ENCODE peak calls at places on chromosome 20, in nine cellular contexts. Z is upper lobe of left lung, H is tibial artery, D is cardiac muscle cell, M is A549, W is SK-N-SH, B is prostate gland, E is psoas muscle, X is GM23338. P is an unnamed sample. For H3K4me1, the result is how much of the 10 kb centered on the place peaks cover.

GRCh38 chr20:48759631-48760245 is 68.1 kb downstream of the PREX1 start:
- DNase-seq in Z (no peak), H (no peak), D (no peak), M (no peak), W (no peak), B (no peak), E (no peak), X (no peak), P (no peak)

GRCh38 chr20:35719717-35720116 is 20.5 kb downstream of the ROMO1 start:
- DNase-seq in Z (no peak), H (no peak), D (no peak), M (no peak), W (no peak), B (no peak), E (no peak), X (no peak), P (no peak)

GRCh38 chr20:3846378-3846739 is 275 bp upstream of the MAVS start:
- DNase-seq in Z (no peak), H (no peak), D (no peak), M (no peak), W (no peak), B (no peak), E (no peak), X (no peak), P (no peak)

GRCh38 chr20:24838551-24839530 is 110.2 kb upstream of the CST7 start:
- DNase-seq in Z (no peak), H (no peak), D (no peak), M (no peak), W (no peak), B (no peak), E (no peak), X (no peak), P (no peak)

GRCh38 chr20:14860410-14860814 is 523.0 kb upstream of the FLRT3 start:
- DNase-seq in Z (no peak), H (no peak), D (peak), M (peak), W (no peak), B (no peak), E (no peak), X (peak), P (peak)

GRCh38 chr20:23132293-23132929 is 46.3 kb upstream of the CD93 start:
- DNase-seq in Z (no peak), H (peak), D (no peak), M (no peak), W (no peak), B (no peak), E (no peak), X (no peak), P (no peak)

GRCh38 chr20:48070961-48071645 is 285.8 kb upstream of the SULF2 start:
- DNase-seq in Z (no peak), H (no peak), D (no peak), M (no peak), W (no peak), B (no peak), E (no peak), X (no peak), P (no peak)

GRCh38 chr20:507933-508332 is 35.7 kb downstream of the CSNK2A1 start:
- DNase-seq in Z (no peak), H (no peak), D (no peak), M (no peak), W (no peak), B (no peak), E (no peak), X (no peak), P (no peak)

GRCh38 chr20:47125553-47126373 is 230.7 kb downstream of the ZMYND8 start:
- DNase-seq in Z (no peak), H (no peak), D (peak), M (no peak), W (no peak), B (peak), E (no peak), X (peak), P (no peak)

GRCh38 chr20:47360489-47361267 is 4.2 kb upstream of the ZMYND8 start:
- DNase-seq in Z (peak), H (peak), D (peak), M (peak), W (peak), B (peak), E (peak), X (peak), P (peak)

GRCh38 chr20:58822175-58822574 is 28.5 kb downstream of the GNAS-AS1 start:
- DNase-seq in Z (no peak), H (no peak), D (peak), M (no peak), W (no peak), B (no peak), E (no peak), X (peak), P (no peak)

GRCh38 chr20:59438201-59438600 is 137.8 kb downstream of the EDN3 start:
- DNase-seq in Z (no peak), H (no peak), D (no peak), M (no peak), W (no peak), B (no peak), E (no peak), X (no peak), P (peak)

GRCh38 chr20:42173440-42173839 is 555.3 kb upstream of the CHD6 start:
- DNase-seq in Z (no peak), H (no peak), D (no peak), M (no peak), W (peak), B (no peak), E (no peak), X (no peak), P (no peak)

GRCh38 chr20:50891138-50891537 is 40.1 kb downstream of the ADNP start:
- DNase-seq in Z (no peak), H (no peak), D (no peak), M (no peak), W (no peak), B (no peak), E (no peak), X (no peak), P (no peak)

GRCh38 chr20:61100489-61100888 is 151.6 kb upstream of the CDH4 start:
- DNase-seq in Z (peak), H (no peak), D (no peak), M (no peak), W (no peak), B (no peak), E (no peak), X (no peak), P (no peak)

GRCh38 chr20:15205023-15205422 is 867.6 kb upstream of the FLRT3 start:
- DNase-seq in Z (no peak), H (no peak), D (no peak), M (no peak), W (no peak), B (no peak), E (no peak), X (no peak), P (no peak)

GRCh38 chr20:47576516-47577033 is 74.9 kb downstream of the NCOA3 start:
- DNase-seq in Z (no peak), H (peak), D (peak), M (peak), W (peak), B (peak), E (no peak), X (peak), P (peak)

GRCh38 chr20:15163632-15164031 is 826.2 kb upstream of the FLRT3 start:
- DNase-seq in Z (no peak), H (no peak), D (no peak), M (no peak), W (no peak), B (no peak), E (no peak), X (no peak), P (no peak)

GRCh38 chr20:39993737-39994136 is 695.3 kb downstream of the MAFB start:
- DNase-seq in Z (no peak), H (no peak), D (peak), M (no peak), W (no peak), B (no peak), E (no peak), X (no peak), P (peak)

GRCh38 chr20:3239867-3240775 is 1.1 kb upstream of the SLC4A11 start:
- DNase-seq in Z (peak), H (no peak), D (no peak), M (no peak), W (no peak), B (no peak), E (no peak), X (peak), P (no peak)

GRCh38 chr20:16290358-16290757 is 282.9 kb downstream of the KIF16B start:
- DNase-seq in Z (no peak), H (no peak), D (no peak), M (no peak), W (no peak), B (no peak), E (no peak), X (no peak), P (no peak)

GRCh38 chr20:391041-391711 is 10.6 kb downstream of the TRIB3 start:
- DNase-seq in Z (peak), H (no peak), D (no peak), M (no peak), W (no peak), B (no peak), E (no peak), X (no peak), P (no peak)

GRCh38 chr20:29497261-29497671 is 1760.2 kb upstream of the DEFB115 start:
- DNase-seq in Z (peak), H (peak), D (no peak), M (no peak), W (peak), B (peak), E (no peak), X (no peak), P (peak)

GRCh38 chr20:18465536-18466200 is 1.2 kb downstream of the DZANK1 start:
- DNase-seq in Z (no peak), H (no peak), D (no peak), M (peak), W (no peak), B (no peak), E (no peak), X (no peak), P (no peak)

GRCh38 chr20:51978081-51978501 is 175.8 kb upstream of the SALL4 start:
- DNase-seq in Z (no peak), H (no peak), D (no peak), M (no peak), W (no peak), B (no peak), E (no peak), X (no peak), P (no peak)

GRCh38 chr20:3390759-3391500 is 16.5 kb downstream of the DNAAF9 start:
- DNase-seq in Z (no peak), H (no peak), D (no peak), M (no peak), W (no peak), B (no peak), E (no peak), X (no peak), P (no peak)

GRCh38 chr20:38726849-38727601 is 2.7 kb downstream of the SLC32A1 start:
- DNase-seq in Z (peak), H (no peak), D (peak), M (no peak), W (peak), B (no peak), E (no peak), X (peak), P (peak)

GRCh38 chr20:33647603-33648395 is 14.3 kb upstream of the C20orf144 start:
- DNase-seq in Z (no peak), H (peak), D (no peak), M (no peak), W (no peak), B (peak), E (no peak), X (no peak), P (no peak)

GRCh38 chr20:25437153-25437581 is 29.7 kb downstream of the GINS1 start:
- DNase-seq in Z (no peak), H (no peak), D (peak), M (no peak), W (no peak), B (no peak), E (no peak), X (peak), P (no peak)

GRCh38 chr20:47821481-47822100 is 36.3 kb upstream of the SULF2 start:
- DNase-seq in Z (no peak), H (no peak), D (no peak), M (peak), W (no peak), B (no peak), E (no peak), X (no peak), P (no peak)

GRCh38 chr20:20897922-20898321 is 185.5 kb upstream of the RALGAPA2 start:
- DNase-seq in Z (no peak), H (no peak), D (no peak), M (no peak), W (no peak), B (no peak), E (no peak), X (peak), P (no peak)

GRCh38 chr20:57225197-57225733 is 41.2 kb downstream of the BMP7 start:
- DNase-seq in Z (no peak), H (no peak), D (no peak), M (no peak), W (no peak), B (no peak), E (no peak), X (no peak), P (no peak)

GRCh38 chr20:57092112-57092899 is 174.1 kb downstream of the BMP7 start:
- DNase-seq in Z (peak), H (no peak), D (peak), M (peak), W (peak), B (peak), E (peak), X (peak), P (peak)

GRCh38 chr20:16940701-16941100 is 192.5 kb downstream of the OTOR start:
- DNase-seq in Z (no peak), H (no peak), D (no peak), M (no peak), W (no peak), B (no peak), E (no peak), X (peak), P (no peak)

GRCh38 chr20:24479595-24479994 is 10.2 kb downstream of the SYNDIG1 start:
- DNase-seq in Z (no peak), H (no peak), D (no peak), M (no peak), W (no peak), B (no peak), E (no peak), X (peak), P (no peak)

GRCh38 chr20:11270566-11270965 is 596.8 kb upstream of the JAG1 start:
- DNase-seq in Z (no peak), H (no peak), D (peak), M (no peak), W (no peak), B (no peak), E (no peak), X (peak), P (no peak)

GRCh38 chr20:32893878-32894483 is 35.3 kb downstream of the EFCAB8 start:
- DNase-seq in Z (peak), H (no peak), D (peak), M (peak), W (peak), B (no peak), E (no peak), X (peak), P (peak)

GRCh38 chr20:52999040-52999439 is 26.9 kb downstream of the TSHZ2 start:
- DNase-seq in Z (no peak), H (no peak), D (no peak), M (no peak), W (no peak), B (no peak), E (no peak), X (no peak), P (no peak)

GRCh38 chr20:7497985-7498384 is 442.3 kb downstream of the HAO1 start:
- DNase-seq in Z (no peak), H (no peak), D (no peak), M (no peak), W (no peak), B (no peak), E (no peak), X (no peak), P (no peak)

GRCh38 chr20:44651507-44652373 is at the start of gene ADA:
- DNase-seq in Z (peak), H (peak), D (peak), M (peak), W (peak), B (peak), E (peak), X (peak), P (peak)
- TF ChIP-seq CTCF in Z (peak), H (no peak), D (peak), M (no peak), W (no peak), B (no peak), E (no peak), X (no peak), P (no peak)

GRCh38 chr20:36860339-36860738 is 15.6 kb upstream of the TLDC2 start:
- DNase-seq in Z (no peak), H (no peak), D (no peak), M (no peak), W (no peak), B (no peak), E (no peak), X (no peak), P (no peak)
- H3K4me1 ChIP-seq in Z (half or more), H (under half), D (under half), M (under half), W (under half), B (under half), E (under half), X (under half), P (under half)

DNA sequence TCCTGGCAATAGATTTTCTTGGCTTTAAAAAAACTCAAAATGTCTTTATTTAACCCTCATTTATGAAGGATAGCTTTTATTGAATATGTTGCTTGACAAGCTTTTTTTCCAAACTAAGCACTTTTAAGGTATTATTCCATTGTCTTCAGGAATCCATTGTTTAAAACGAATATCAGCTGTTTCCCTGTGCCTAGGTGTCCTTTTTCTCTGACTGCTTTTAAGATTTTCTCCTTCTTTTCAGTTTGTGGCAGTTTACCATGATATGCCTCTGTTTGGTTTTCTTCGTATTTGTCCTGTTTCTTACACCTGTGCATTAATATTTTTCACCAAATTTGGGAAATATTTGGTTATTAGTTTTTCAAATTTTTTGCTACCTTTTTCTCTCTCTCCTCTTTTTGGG is 68.4 kb downstream of the YTHDF1 start:
- DNase-seq in Z (no peak), H (no peak), D (no peak), M (no peak), W (no peak), B (no peak), E (no peak), X (no peak), P (no peak)
- H3K4me3 ChIP-seq in Z (no peak), H (no peak), D (no peak), M (no peak), W (no peak), B (no peak), E (no peak), X (no peak), P (no peak)

GRCh38 chr20:54061106-54061881 is 9.1 kb downstream of the BCAS1 start:
- DNase-seq in Z (no peak), H (no peak), D (no peak), M (no peak), W (no peak), B (no peak), E (no peak), X (no peak), P (no peak)

GRCh38 chr20:54064939-54065338 is 5.5 kb downstream of the BCAS1 start:
- DNase-seq in Z (no peak), H (no peak), D (no peak), M (no peak), W (no peak), B (no peak), E (no peak), X (no peak), P (no peak)

GRCh38 chr20:54063998-54064676 is 6.3 kb downstream of the BCAS1 start:
- DNase-seq in Z (peak), H (no peak), D (no peak), M (no peak), W (no peak), B (no peak), E (no peak), X (no peak), P (no peak)

GRCh38 chr20:54063580-54063979 is 6.8 kb downstream of the BCAS1 start:
- DNase-seq in Z (no peak), H (no peak), D (no peak), M (no peak), W (no peak), B (no peak), E (no peak), X (no peak), P (no peak)

GRCh38 chr20:54062812-54063280 is 7.5 kb downstream of the BCAS1 start:
- DNase-seq in Z (no peak), H (no peak), D (peak), M (peak), W (peak), B (no peak), E (no peak), X (peak), P (no peak)
- TF ChIP-seq CTCF in Z (peak), H (peak), D (peak), M (peak), W (peak), B (peak), E (peak), X (peak), P (peak)

GRCh38 chr20:1816384-1817381 is 78.5 kb upstream of the SIRPA start:
- DNase-seq in Z (no peak), H (no peak), D (no peak), M (no peak), W (no peak), B (peak), E (no peak), X (no peak), P (no peak)

GRCh38 chr20:1817577-1818211 is 77.5 kb upstream of the SIRPA start:
- DNase-seq in Z (no peak), H (no peak), D (no peak), M (no peak), W (no peak), B (no peak), E (no peak), X (no peak), P (no peak)

GRCh38 chr20:1813101-1813529 is 82.1 kb upstream of the SIRPA start:
- DNase-seq in Z (no peak), H (peak), D (no peak), M (peak), W (no peak), B (peak), E (peak), X (no peak), P (no peak)

GRCh38 chr20:1813674-1814635 is 81.3 kb upstream of the SIRPA start:
- DNase-seq in Z (no peak), H (no peak), D (no peak), M (no peak), W (peak), B (no peak), E (no peak), X (no peak), P (no peak)

DNA sequence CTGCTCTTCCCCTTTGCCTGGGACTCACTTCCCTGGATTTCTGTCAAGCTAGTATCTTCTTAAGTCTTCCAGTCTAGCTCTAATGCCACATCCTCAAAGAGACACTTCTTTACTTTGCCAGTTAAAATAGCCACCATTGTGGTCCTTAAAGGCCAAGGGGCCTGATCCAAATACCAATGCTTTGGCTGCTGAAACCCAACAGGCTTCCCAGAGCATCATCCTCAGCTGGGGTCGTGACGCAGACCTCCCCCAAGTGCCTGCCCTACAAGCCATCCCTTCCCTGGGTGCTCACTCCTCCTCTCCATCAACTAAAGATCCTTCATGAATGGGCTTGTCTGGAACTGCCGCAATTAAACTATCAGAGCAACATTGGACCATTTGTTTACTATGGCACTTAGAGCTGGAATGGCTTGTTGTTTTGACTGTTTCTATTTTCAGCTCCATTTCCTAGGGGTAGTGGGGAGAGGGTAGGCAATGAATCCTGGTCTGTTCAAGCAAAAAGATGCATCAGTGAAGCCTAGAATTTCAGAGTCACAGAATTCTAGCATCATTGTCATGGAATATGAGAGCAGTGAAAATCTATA is 79.6 kb upstream of the SIRPA start:
- DNase-seq in Z (no peak), H (no peak), D (no peak), M (no peak), W (no peak), B (no peak), E (no peak), X (no peak), P (no peak)
- H3K4me1 ChIP-seq in Z (half or more), H (under half), D (under half), M (half or more), W (under half), B (under half), E (under half), X (under half), P (under half)

P was measured in BE2C.